ENCODE peak calls at places on chromosome 9, in six cellular contexts. U, A, H, F, E and X are unnamed samples.

GRCh38 chr9:110152704-110153374 is 55.1 kb downstream of the C9orf152 start:
- DNase-seq in U (no peak), A (peak; percentile 62), H (peak; percentile 19), F (no peak), E (no peak), X (no peak)

GRCh38 chr9:87818308-87818707 is 64.4 kb upstream of the SPATA31E1 start:
- DNase-seq in U (no peak), A (no peak), H (no peak), F (no peak), E (no peak), X (no peak)

GRCh38 chr9:89442501-89442978 is 55.4 kb downstream of the SEMA4D start:
- DNase-seq in U (no peak), A (no peak), H (no peak), F (no peak), E (no peak), X (no peak)

GRCh38 chr9:93699650-93700049 is 123.3 kb downstream of the PHF2 start:
- DNase-seq in U (no peak), A (no peak), H (no peak), F (no peak), E (no peak), X (no peak)

GRCh38 chr9:5846501-5846921 is 13.6 kb upstream of the ERMP1 start:
- DNase-seq in U (no peak), A (no peak), H (no peak), F (no peak), E (no peak), X (no peak)

GRCh38 chr9:137793196-137793841 is 84.3 kb upstream of the CACNA1B start:
- DNase-seq in U (no peak), A (no peak), H (no peak), F (no peak), E (no peak), X (no peak)

GRCh38 chr9:19193029-19193324 is 37.5 kb upstream of the DENND4C start:
- DNase-seq in U (no peak), A (no peak), H (no peak), F (peak; percentile 25), E (no peak), X (no peak)

GRCh38 chr9:135803441-135803840 is 101.5 kb downstream of the KCNT1 start:
- DNase-seq in U (no peak), A (no peak), H (no peak), F (no peak), E (no peak), X (no peak)

GRCh38 chr9:63816742-63817621 is 1468.0 kb downstream of the FOXD4L5 start:
- DNase-seq in U (peak; percentile 79), A (peak; percentile 90), H (no peak), F (peak; percentile 89), E (peak; percentile 61), X (peak; percentile 47)

GRCh38 chr9:38359689-38360385 is 32.7 kb upstream of the ALDH1B1 start:
- DNase-seq in U (no peak), A (no peak), H (no peak), F (peak; percentile 32), E (no peak), X (no peak)

GRCh38 chr9:34759432-34760134 is 49.6 kb upstream of the CCL21 start:
- DNase-seq in U (no peak), A (no peak), H (no peak), F (no peak), E (no peak), X (no peak)

GRCh38 chr9:136568288-136569081 is 22.6 kb upstream of the NOTCH1 start:
- DNase-seq in U (no peak), A (no peak), H (no peak), F (no peak), E (no peak), X (no peak)

GRCh38 chr9:104868687-104869404 is 59.1 kb downstream of the ABCA1 start:
- DNase-seq in U (peak; percentile 46), A (peak; percentile 37), H (peak; percentile 68), F (peak; percentile 67), E (peak; percentile 29), X (peak; percentile 81)

GRCh38 chr9:37331871-37332270 is 90.6 kb upstream of the GRHPR start:
- DNase-seq in U (no peak), A (no peak), H (no peak), F (no peak), E (no peak), X (no peak)

GRCh38 chr9:126429190-126429589 is 102.6 kb downstream of the MVB12B start:
- DNase-seq in U (no peak), A (no peak), H (no peak), F (no peak), E (no peak), X (no peak)

GRCh38 chr9:126428524-126429175 is 102.0 kb downstream of the MVB12B start:
- DNase-seq in U (no peak), A (no peak), H (no peak), F (peak; percentile 24), E (no peak), X (no peak)

GRCh38 chr9:126431112-126431742 is 104.6 kb downstream of the MVB12B start:
- DNase-seq in U (no peak), A (no peak), H (no peak), F (no peak), E (no peak), X (no peak)

GRCh38 chr9:126432659-126433058 is 106.0 kb downstream of the MVB12B start:
- DNase-seq in U (no peak), A (no peak), H (no peak), F (no peak), E (no peak), X (no peak)

DNA sequence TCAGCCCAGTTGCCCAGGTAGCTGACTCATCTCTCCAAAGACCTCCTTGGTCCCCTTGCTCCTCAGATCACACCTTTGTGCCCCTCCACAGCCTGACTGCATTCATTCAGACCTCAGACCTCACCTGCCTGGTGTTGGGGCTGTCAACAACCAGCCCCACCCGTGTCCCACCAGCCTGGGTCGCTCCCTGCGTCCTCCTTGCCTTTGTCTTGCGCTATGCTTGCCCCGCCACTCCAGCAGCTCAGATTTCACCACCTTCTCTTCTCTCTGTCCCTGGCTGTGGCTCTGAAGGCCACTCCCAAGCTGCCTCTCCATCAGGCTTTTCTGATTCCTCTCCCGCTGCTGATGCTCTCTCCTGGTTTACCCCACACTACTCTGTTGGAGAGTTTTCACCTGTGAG is 103.5 kb downstream of the MVB12B start:
- DNase-seq in U (no peak), A (no peak), H (no peak), F (no peak), E (no peak), X (no peak)
- H3K4me3 ChIP-seq in U (no peak overlapping the region), A (no peak overlapping the region), H (no peak overlapping the region), F (no peak overlapping the region), E (no peak overlapping the region), X (no peak overlapping the region)

GRCh38 chr9:27192291-27192960 is 83.4 kb downstream of the TEK start:
- DNase-seq in U (no peak), A (no peak), H (no peak), F (no peak), E (no peak), X (no peak)

GRCh38 chr9:27196383-27196782 is 87.4 kb downstream of the TEK start:
- DNase-seq in U (no peak), A (no peak), H (no peak), F (no peak), E (no peak), X (no peak)

GRCh38 chr9:27194401-27195091 is 85.5 kb downstream of the TEK start:
- DNase-seq in U (no peak), A (no peak), H (peak; percentile 5), F (no peak), E (no peak), X (no peak)

GRCh38 chr9:27195191-27195590 is 86.2 kb downstream of the TEK start:
- DNase-seq in U (no peak), A (no peak), H (no peak), F (no peak), E (no peak), X (no peak)

GRCh38 chr9:27193886-27194285 is 84.9 kb downstream of the TEK start:
- DNase-seq in U (no peak), A (no peak), H (no peak), F (no peak), E (no peak), X (no peak)
- TF ChIP-seq EP300 in U (no peak), A (no peak), H (no peak), F (no peak), E (no peak), X (no peak)

GRCh38 chr9:122719218-122719617 is 4.6 kb upstream of the OR1L4 start:
- DNase-seq in U (no peak), A (no peak), H (no peak), F (no peak), E (no peak), X (no peak)
- H3K4me3 ChIP-seq in U (no peak overlapping the region), A (no peak overlapping the region), H (no peak overlapping the region), F (no peak overlapping the region), E (no peak overlapping the region), X (no peak overlapping the region)

GRCh38 chr9:70601000-70601929 is 186.8 kb upstream of the KLF9 start:
- DNase-seq in U (peak; percentile 89), A (peak; percentile 70), H (no peak), F (peak; percentile 94), E (peak; percentile 93), X (peak; percentile 98)
- TF ChIP-seq EP300 in U (peak; percentile 93), A (no peak), H (no peak), F (peak; percentile 45), E (peak; percentile 78), X (peak; percentile 97)